ENCODE peak calls at places on chromosomes 2 and 18, in eight cellular contexts. Y is CD8-positive, alpha-beta T cell; P is chondrocyte; C is dorsolateral prefrontal cortex; E is WTC11; U is fibroblast of lung; F is astrocyte of the spinal cord; T is adrenal gland. W is an unnamed sample.

GRCh38 chr2:177900091-177900490 is 172.5 kb downstream of the PDE11A start:
- DNase-seq in P (no peak), T (no peak), C (no peak), F (no peak), Y (no peak), U (no peak), E (no peak), W (no peak)

GRCh38 chr2:53802617-53803115 is 15.8 kb downstream of the ERLEC1 start:
- DNase-seq in P (no peak), U (peak; percentile 36), C (no peak), Y (no peak), F (no peak), T (no peak), E (no peak), W (no peak)

GRCh38 chr2:55408098-55408882 is 11.4 kb downstream of the CCDC88A start:
- DNase-seq in F (peak; percentile 70), P (no peak), T (no peak), C (no peak), E (no peak), Y (no peak), U (peak; percentile 45), W (no peak)

GRCh38 chr2:51290725-51291124 is 258.8 kb upstream of the NRXN1 start:
- DNase-seq in P (no peak), F (peak; percentile 36), Y (no peak), T (no peak), E (no peak), U (peak; percentile 1), C (no peak), W (no peak)

GRCh38 chr2:8877332-8877731 is 39.9 kb upstream of the KIDINS220 start:
- DNase-seq in C (no peak), P (no peak), T (no peak), E (no peak), U (no peak), F (no peak), Y (no peak), W (no peak)

GRCh38 chr2:191846787-191847620 is at the start of gene CAVIN2:
- DNase-seq in U (peak; percentile 96), C (no peak), E (no peak), F (peak; percentile 91), P (no peak), T (peak; percentile 48), Y (no peak), W (no peak)

GRCh38 chr2:65728477-65729180 is 296.2 kb upstream of the SPRED2 start:
- DNase-seq in P (no peak), C (no peak), U (no peak), Y (no peak), T (no peak), F (no peak), E (no peak), W (no peak)

GRCh38 chr2:192749606-192750200 is 555.0 kb upstream of the TMEFF2 start:
- DNase-seq in Y (no peak), F (peak; percentile 21), T (no peak), C (no peak), E (no peak), U (no peak), P (no peak), W (no peak)

GRCh38 chr18:8660316-8660715 is 45.0 kb upstream of the MTCL1 start:
- DNase-seq in P (no peak), C (no peak), F (no peak), U (no peak), Y (no peak), E (no peak), T (peak; percentile 42), W (no peak)

GRCh38 chr2:127320586-127321275 is 26.8 kb upstream of the ERCC3 start:
- DNase-seq in F (no peak), C (no peak), E (no peak), P (no peak), Y (no peak), U (peak; percentile 4), T (no peak), W (no peak)

GRCh38 chr2:11873346-11873745 is 126.9 kb downstream of the LPIN1 start:
- DNase-seq in U (peak; percentile 50), E (no peak), C (no peak), Y (no peak), T (no peak), F (no peak), P (no peak), W (no peak)

GRCh38 chr2:31213063-31213882 is 4.0 kb downstream of the CAPN14 start:
- DNase-seq in P (no peak), U (no peak), F (no peak), Y (no peak), C (no peak), T (no peak), E (no peak), W (no peak)

GRCh38 chr18:24400587-24400986 is 3.0 kb upstream of the OSBPL1A start:
- DNase-seq in T (no peak), F (no peak), E (no peak), U (no peak), C (no peak), Y (no peak), P (no peak), W (no peak)

GRCh38 chr2:210818473-210818872 is 262.1 kb downstream of the CPS1 start:
- DNase-seq in Y (no peak), F (no peak), C (no peak), E (no peak), P (no peak), T (no peak), U (no peak), W (no peak)

GRCh38 chr18:4232656-4233055 is 222.5 kb downstream of the DLGAP1 start:
- DNase-seq in U (no peak), P (no peak), C (no peak), F (no peak), Y (no peak), E (no peak), T (no peak), W (no peak)

GRCh38 chr18:59848002-59848401 is 51.8 kb upstream of the PMAIP1 start:
- DNase-seq in U (no peak), F (no peak), P (no peak), Y (no peak), T (no peak), E (no peak), C (no peak), W (no peak)

GRCh38 chr2:169345507-169346120 is 16.7 kb downstream of the LRP2 start:
- DNase-seq in P (no peak), F (no peak), T (no peak), Y (no peak), E (no peak), U (no peak), C (no peak), W (no peak)

GRCh38 chr18:56068030-56068671 is 480.2 kb upstream of the TCF4 start:
- DNase-seq in P (no peak), C (no peak), T (no peak), F (peak; percentile 70), E (no peak), Y (no peak), U (peak; percentile 56), W (no peak)

GRCh38 chr2:43210467-43211303 is 15.7 kb downstream of the ZFP36L2 start:
- DNase-seq in T (no peak), F (peak; percentile 66), P (no peak), C (no peak), E (no peak), Y (peak; percentile 42), U (peak; percentile 87), W (no peak)

GRCh38 chr2:222878284-222878876 is 17.5 kb downstream of the ACSL3 start:
- DNase-seq in C (no peak), Y (no peak), T (no peak), P (no peak), U (no peak), E (no peak), F (no peak), W (no peak)

GRCh38 chr2:46982356-46983064 is 66.9 kb upstream of the MCFD2 start:
- DNase-seq in Y (no peak), F (no peak), C (no peak), E (no peak), T (no peak), U (no peak), P (no peak), W (no peak)

DNA sequence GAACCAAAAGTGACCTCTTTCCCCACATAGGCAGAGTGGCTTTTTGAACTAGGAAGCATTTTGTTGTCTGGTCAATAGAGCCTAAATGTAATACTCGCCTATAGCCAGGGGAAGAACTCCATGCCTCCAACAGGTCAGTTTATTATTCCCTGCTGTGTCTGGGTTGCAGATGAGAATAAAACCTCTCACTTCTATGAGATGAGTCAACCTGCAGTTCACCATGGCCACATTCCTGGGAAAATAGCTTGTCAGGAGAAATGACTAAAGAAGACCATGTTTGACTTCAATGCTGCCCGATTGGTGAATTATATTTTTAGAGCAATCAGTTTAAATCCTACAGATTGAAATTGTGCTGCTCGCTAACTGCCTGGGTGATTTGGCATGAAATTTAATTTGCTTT is 46.7 kb upstream of the LRRTM1 start:
- DNase-seq in P (no peak), C (no peak), U (no peak), T (no peak), E (no peak), Y (no peak), F (no peak), W (no peak)
- TF ChIP-seq CTCF in P (no peak), C (no peak), U (no peak), T (no peak), E (no peak), Y (no peak), F (no peak), W (no peak)

DNA sequence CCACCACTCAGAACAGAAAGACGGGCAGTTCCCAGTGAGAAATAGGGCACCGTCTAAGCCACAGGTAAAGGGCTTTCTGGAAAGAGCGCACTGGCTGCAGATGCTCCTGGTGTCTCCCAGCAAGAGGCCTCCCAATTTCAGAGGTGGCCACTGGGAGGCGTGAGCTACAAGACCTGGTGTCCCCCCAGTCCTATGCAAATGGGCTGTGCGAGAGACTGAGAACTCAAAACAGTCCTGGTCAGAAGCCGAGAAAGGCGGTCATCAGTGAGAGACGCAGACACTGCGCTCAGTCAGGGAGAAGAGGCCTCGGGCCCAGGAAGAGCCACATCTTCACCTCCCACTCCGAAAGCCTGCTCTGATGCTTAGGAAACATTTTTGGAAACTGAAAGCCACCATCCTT is 179.5 kb downstream of the EIPR1 start:
- DNase-seq in T (no peak), U (no peak), Y (no peak), F (no peak), E (peak; percentile 51), P (no peak), C (no peak), W (peak; percentile 34)
- TF ChIP-seq CTCF in T (no peak), U (no peak), Y (no peak), F (peak; percentile 27), E (peak; percentile 14), P (no peak), C (peak; percentile 45), W (no peak)

GRCh38 chr2:230985519-230986231 is 10.2 kb upstream of the SPATA3 start:
- DNase-seq in U (no peak), F (no peak), Y (no peak), T (no peak), C (no peak), E (no peak), P (no peak), W (no peak)
- TF ChIP-seq CTCF in U (no peak), F (no peak), Y (no peak), T (no peak), C (no peak), E (no peak), P (no peak), W (no peak)

DNA sequence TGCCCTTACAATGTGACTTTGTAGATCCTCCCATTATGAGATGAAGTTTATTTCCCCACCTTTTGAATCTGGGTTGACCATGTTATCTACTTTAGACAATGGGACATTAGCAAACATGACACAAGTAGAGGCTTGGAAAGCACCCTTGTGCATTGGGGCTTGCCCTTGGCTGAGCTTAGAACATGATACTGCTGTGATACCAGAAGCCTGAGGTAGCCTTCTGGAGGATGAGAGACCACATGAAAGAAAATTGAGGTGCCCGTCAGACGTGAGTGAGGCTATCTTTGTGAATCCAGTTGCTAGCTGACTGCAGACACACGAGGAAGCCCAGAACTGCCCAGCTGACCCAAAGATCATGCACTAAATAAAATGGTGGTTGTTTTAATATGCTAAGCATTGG is 341.2 kb downstream of the CYP26B1 start:
- DNase-seq in E (no peak), Y (no peak), C (no peak), P (no peak), T (no peak), U (no peak), F (no peak), W (no peak)
- TF ChIP-seq CTCF in E (no peak), Y (no peak), C (no peak), P (no peak), T (no peak), U (no peak), F (no peak), W (no peak)